ENCODE peak calls at places on chromosome 7, in eight cellular contexts. B is Calu3, I is A549, E is fibroblast of lung, O is HepG2, C is Peyer's patch, H is spleen, U is AG09319. Z is an unnamed sample.

GRCh38 chr7:90648834-90649233 is 52.7 kb downstream of the CDK14 start:
- DNase-seq in U (no peak), O (no peak), H (no peak), I (no peak), E (no peak), B (no peak), C (no peak), Z (no peak)

GRCh38 chr7:148044173-148044572 is 546.4 kb upstream of the C7orf33 start:
- DNase-seq in H (no peak), C (no peak), E (no peak), B (no peak), O (no peak), U (no peak), I (no peak), Z (no peak)

GRCh38 chr7:41005381-41005901 is 697.4 kb downstream of the INHBA start:
- DNase-seq in I (peak; percentile 35), O (no peak), B (peak; percentile 68), C (no peak), H (no peak), U (peak; percentile 52), E (peak; percentile 92), Z (no peak)

GRCh38 chr7:118862733-118863132 is 638.2 kb downstream of the ANKRD7 start:
- DNase-seq in U (no peak), I (no peak), H (no peak), E (no peak), B (no peak), O (no peak), C (no peak), Z (no peak)

GRCh38 chr7:7176421-7177043 is 5.8 kb upstream of the C1GALT1 start:
- DNase-seq in O (peak; percentile 81), C (no peak), U (no peak), E (peak; percentile 86), B (peak; percentile 33), I (peak; percentile 76), H (no peak), Z (no peak)

GRCh38 chr7:146683439-146683838 is 566.8 kb downstream of the CNTNAP2 start:
- DNase-seq in O (no peak), B (no peak), U (no peak), E (peak; percentile 57), I (no peak), H (no peak), C (no peak), Z (no peak)

GRCh38 chr7:158135931-158136330 is 451.7 kb downstream of the PTPRN2 start:
- DNase-seq in O (no peak), B (no peak), I (no peak), H (peak; percentile 64), E (no peak), C (no peak), U (no peak), Z (no peak)

GRCh38 chr7:77327067-77327931 is 88.8 kb downstream of the GSAP start:
- DNase-seq in E (peak; percentile 84), B (peak; percentile 72), C (no peak), I (no peak), U (peak; percentile 20), H (no peak), O (peak; percentile 25), Z (no peak)

GRCh38 chr7:41065663-41066062 is 637.2 kb downstream of the INHBA start:
- DNase-seq in H (no peak), B (peak; percentile 53), C (no peak), I (no peak), E (no peak), O (no peak), U (no peak), Z (no peak)

GRCh38 chr7:155198206-155198892 is 99.3 kb upstream of the INSIG1 start:
- DNase-seq in O (no peak), E (no peak), U (no peak), H (no peak), B (no peak), C (no peak), I (no peak), Z (no peak)

GRCh38 chr7:50335795-50336754 is 31.6 kb downstream of the IKZF1 start:
- DNase-seq in H (peak; percentile 91), I (no peak), E (no peak), O (no peak), U (no peak), C (peak; percentile 71), B (no peak), Z (peak; percentile 69)

GRCh38 chr7:48048113-48048512 is 12.8 kb downstream of the C7orf57 start:
- DNase-seq in O (no peak), C (no peak), H (no peak), B (no peak), E (no peak), I (no peak), U (no peak), Z (no peak)

GRCh38 chr7:43071604-43072003 is 40.8 kb upstream of the HECW1 start:
- DNase-seq in H (no peak), U (no peak), E (peak; percentile 15), O (no peak), I (peak; percentile 19), B (peak; percentile 17), C (no peak), Z (no peak)
- TF ChIP-seq CTCF in H (no peak), U (peak; percentile 33), E (peak; percentile 45), O (peak; percentile 38), I (peak; percentile 22), B (no peak), C (no peak), Z (no peak)

GRCh38 chr7:149797771-149798170 is 24.4 kb upstream of the ZNF467 start:
- DNase-seq in U (no peak), O (no peak), C (no peak), E (no peak), H (no peak), I (no peak), B (no peak), Z (no peak)

GRCh38 chr7:149799397-149800168 is 26.2 kb upstream of the ZNF467 start:
- DNase-seq in H (peak; percentile 86), I (peak; percentile 22), B (peak; percentile 62), C (peak; percentile 54), U (no peak), O (peak; percentile 35), E (no peak), Z (peak; percentile 28)

GRCh38 chr7:149801002-149801566 is 27.7 kb upstream of the ZNF467 start:
- DNase-seq in I (no peak), B (no peak), H (no peak), U (no peak), E (no peak), O (no peak), C (no peak), Z (no peak)

GRCh38 chr7:149801816-149802215 is 28.4 kb upstream of the ZNF467 start:
- DNase-seq in O (no peak), H (no peak), C (no peak), B (no peak), I (no peak), U (no peak), E (no peak), Z (no peak)

DNA sequence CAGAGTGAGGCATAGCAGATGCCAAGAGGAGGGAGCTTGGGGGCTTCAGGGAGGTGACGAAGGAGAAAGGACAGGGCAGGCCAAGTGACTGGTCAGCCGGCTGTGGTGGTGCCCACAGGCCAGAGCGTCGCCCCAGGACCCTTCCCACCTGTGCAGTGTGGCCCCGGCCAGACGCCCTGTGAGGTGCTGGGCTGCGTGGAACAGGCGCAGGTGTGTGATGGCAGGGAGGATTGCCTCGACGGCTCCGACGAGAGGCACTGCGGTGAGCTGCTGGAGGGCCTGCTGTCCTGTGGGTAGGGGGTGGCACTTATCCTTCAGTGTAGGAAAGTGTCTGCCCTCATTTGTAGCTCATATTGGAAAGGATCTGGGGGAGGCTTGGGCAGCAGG is 26.8 kb upstream of the ZNF467 start:
- DNase-seq in U (no peak), C (no peak), E (no peak), I (no peak), O (no peak), B (no peak), H (no peak), Z (no peak)
- TF ChIP-seq CTCF in U (no peak), C (no peak), E (no peak), I (no peak), O (no peak), B (no peak), H (peak; percentile 1), Z (no peak)

GRCh38 chr7:130461256-130461655 is 20.4 kb upstream of the CEP41 start:
- DNase-seq in U (no peak), H (no peak), C (no peak), O (no peak), E (no peak), I (no peak), B (no peak), Z (no peak)

GRCh38 chr7:130468612-130469011 is 23.3 kb upstream of the MEST start:
- DNase-seq in O (no peak), U (no peak), I (no peak), H (no peak), B (no peak), E (no peak), C (no peak), Z (no peak)

GRCh38 chr7:130458256-130458655 is 17.4 kb upstream of the CEP41 start:
- DNase-seq in B (no peak), H (no peak), U (no peak), I (no peak), O (no peak), E (no peak), C (no peak), Z (no peak)

DNA sequence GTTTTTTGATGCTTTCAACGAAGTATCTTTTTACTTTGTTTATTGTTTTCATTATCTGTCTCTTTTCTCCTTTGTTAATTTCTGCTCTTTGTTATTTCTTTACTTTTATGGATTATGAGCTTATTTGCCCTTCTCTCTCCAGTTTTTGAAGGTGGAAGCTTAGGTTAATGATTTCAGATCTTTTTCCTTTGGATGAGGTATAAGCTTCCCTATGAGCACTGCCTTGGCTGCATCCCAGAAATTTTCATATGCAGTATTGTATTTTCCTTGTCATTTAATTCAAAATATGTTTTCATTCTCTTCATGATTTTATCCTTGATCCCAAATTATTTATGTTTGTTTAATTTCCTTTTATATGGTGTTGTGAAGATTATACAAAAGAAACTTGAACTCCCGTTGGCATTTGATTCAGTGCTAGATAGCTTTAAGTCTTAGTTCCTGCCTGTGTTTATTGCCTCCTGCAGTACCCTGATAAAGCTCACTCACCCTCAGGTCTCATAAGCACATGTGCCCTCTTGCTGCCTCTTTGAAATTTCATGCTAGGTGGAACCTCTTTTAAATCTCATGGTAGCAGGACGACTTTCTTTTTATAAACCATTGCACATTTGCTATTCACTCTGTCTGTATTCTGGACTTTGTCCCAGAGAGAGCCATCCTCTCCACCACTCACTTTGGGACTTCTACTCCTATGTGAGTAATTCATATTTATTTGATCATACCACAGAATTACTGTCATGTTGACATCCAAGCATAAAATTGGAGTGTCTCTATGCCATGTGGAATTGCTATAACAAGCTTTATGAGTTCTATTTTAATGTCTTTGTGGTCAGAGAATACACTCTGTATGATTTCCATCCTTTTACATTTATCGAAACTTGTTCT is 23.0 kb upstream of the CEP41 start:
- DNase-seq in O (no peak), I (no peak), U (no peak), C (no peak), B (no peak), H (no peak), E (no peak), Z (no peak)
- TF ChIP-seq CTCF in O (no peak), I (no peak), U (no peak), C (no peak), B (no peak), H (no peak), E (no peak), Z (no peak)

DNA sequence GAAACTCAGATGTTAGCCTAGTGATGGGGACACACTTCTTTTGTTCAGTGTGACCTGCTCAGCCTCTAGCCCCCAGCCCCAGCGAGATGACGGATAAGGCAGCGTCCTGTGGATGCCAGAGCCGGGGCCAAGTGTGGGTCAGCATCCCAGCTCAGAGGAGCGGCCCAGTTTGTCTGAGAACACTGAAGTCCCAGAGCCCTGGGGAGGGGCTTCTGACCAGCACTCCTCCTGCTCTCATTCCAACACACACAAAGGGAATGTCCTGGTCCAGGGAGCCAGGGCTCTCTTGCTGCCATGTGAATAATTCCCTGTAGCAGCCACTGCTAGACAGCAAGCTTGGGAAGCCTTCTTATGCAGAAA is 4.5 kb upstream of the ATP6V0E2 start:
- DNase-seq in I (no peak), E (no peak), O (no peak), B (no peak), C (peak; percentile 14), H (no peak), U (no peak), Z (no peak)
- TF ChIP-seq CTCF in I (no peak), E (no peak), O (no peak), B (no peak), C (no peak), H (no peak), U (no peak), Z (no peak)